ENCODE peak calls at places on chromosomes 4 and X, in four cellular contexts. One of them, this sample, is unnamed.

GRCh38 chr4:56907009-56907408 is 691 bp upstream of the REST start:
- DNase-seq in pons: no peak
- DNase-seq in naive thymus-derived CD4-positive, alpha-beta T cell: peak
- DNase-seq in GDM1: no peak
- DNase-seq in this sample: peak

GRCh38 chrX:142998447-142999208 is 27.1 kb upstream of the SPANXN4 start:
- DNase-seq in pons: no peak
- DNase-seq in naive thymus-derived CD4-positive, alpha-beta T cell: no peak
- DNase-seq in GDM1: no peak
- DNase-seq in this sample: no peak

GRCh38 chr4:3262208-3263052 is 13.5 kb downstream of the MSANTD1 start:
- DNase-seq in pons: no peak
- DNase-seq in naive thymus-derived CD4-positive, alpha-beta T cell: no peak
- DNase-seq in GDM1: no peak
- DNase-seq in this sample: no peak

GRCh38 chr4:116688536-116688935 is 396.8 kb downstream of the TRAM1L1 start:
- DNase-seq in pons: no peak
- DNase-seq in naive thymus-derived CD4-positive, alpha-beta T cell: no peak
- DNase-seq in GDM1: no peak
- DNase-seq in this sample: no peak

GRCh38 chr4:8639777-8640720 is 47.5 kb downstream of the CPZ start:
- DNase-seq in pons: no peak
- DNase-seq in naive thymus-derived CD4-positive, alpha-beta T cell: no peak
- DNase-seq in GDM1: no peak
- DNase-seq in this sample: no peak

GRCh38 chr4:60757986-60758385 is 442.1 kb upstream of the ADGRL3 start:
- DNase-seq in pons: no peak
- DNase-seq in naive thymus-derived CD4-positive, alpha-beta T cell: no peak
- DNase-seq in GDM1: no peak
- DNase-seq in this sample: no peak

GRCh38 chr4:184375027-184375426 is 99.3 kb downstream of the IRF2 start:
- DNase-seq in pons: no peak
- DNase-seq in naive thymus-derived CD4-positive, alpha-beta T cell: no peak
- DNase-seq in GDM1: no peak
- DNase-seq in this sample: no peak

GRCh38 chrX:47366051-47366722 is 4.2 kb upstream of the ZNF157 start:
- DNase-seq in pons: peak
- DNase-seq in naive thymus-derived CD4-positive, alpha-beta T cell: peak
- DNase-seq in GDM1: no peak
- DNase-seq in this sample: peak

GRCh38 chr4:1943928-1944327 is 64.8 kb downstream of the NELFA start:
- DNase-seq in pons: no peak
- DNase-seq in naive thymus-derived CD4-positive, alpha-beta T cell: no peak
- DNase-seq in GDM1: no peak
- DNase-seq in this sample: no peak

GRCh38 chr4:8689741-8690140 is 97.2 kb downstream of the CPZ start:
- DNase-seq in pons: no peak
- DNase-seq in naive thymus-derived CD4-positive, alpha-beta T cell: no peak
- DNase-seq in GDM1: no peak
- DNase-seq in this sample: peak

GRCh38 chrX:1554469-1555210 is 17.7 kb upstream of the P2RY8 start:
- DNase-seq in pons: no peak
- DNase-seq in naive thymus-derived CD4-positive, alpha-beta T cell: peak
- DNase-seq in GDM1: no peak
- DNase-seq in this sample: no peak

GRCh38 chr4:150235317-150235716 is 157.1 kb downstream of the DCLK2 start:
- DNase-seq in pons: no peak
- DNase-seq in naive thymus-derived CD4-positive, alpha-beta T cell: no peak
- DNase-seq in GDM1: no peak
- DNase-seq in this sample: no peak

GRCh38 chr4:1345905-1346780 is 865 bp upstream of the UVSSA start:
- DNase-seq in pons: no peak
- DNase-seq in naive thymus-derived CD4-positive, alpha-beta T cell: peak
- DNase-seq in GDM1: peak
- DNase-seq in this sample: peak

GRCh38 chrX:120485562-120486520 is 16.7 kb upstream of the LAMP2 start:
- DNase-seq in pons: peak
- DNase-seq in naive thymus-derived CD4-positive, alpha-beta T cell: peak
- DNase-seq in GDM1: peak
- DNase-seq in this sample: peak

GRCh38 chr4:52095374-52095773 is 44.3 kb downstream of the SPATA18 start:
- DNase-seq in pons: no peak
- DNase-seq in naive thymus-derived CD4-positive, alpha-beta T cell: no peak
- DNase-seq in GDM1: no peak
- DNase-seq in this sample: no peak

GRCh38 chr4:25835384-25835783 is 27.4 kb downstream of the SEL1L3 start:
- DNase-seq in pons: no peak
- DNase-seq in naive thymus-derived CD4-positive, alpha-beta T cell: no peak
- DNase-seq in GDM1: no peak
- DNase-seq in this sample: no peak

GRCh38 chrX:16258936-16259335 is 91.7 kb downstream of the MAGEB17 start:
- DNase-seq in pons: no peak
- DNase-seq in naive thymus-derived CD4-positive, alpha-beta T cell: no peak
- DNase-seq in GDM1: no peak
- DNase-seq in this sample: no peak

GRCh38 chr4:52572936-52573485 is 86.1 kb downstream of the USP46 start:
- DNase-seq in pons: no peak
- DNase-seq in naive thymus-derived CD4-positive, alpha-beta T cell: no peak
- DNase-seq in GDM1: no peak
- DNase-seq in this sample: no peak

GRCh38 chr4:123116412-123116811 is 194.0 kb upstream of the NUDT6 start:
- DNase-seq in pons: no peak
- DNase-seq in naive thymus-derived CD4-positive, alpha-beta T cell: no peak
- DNase-seq in GDM1: no peak
- DNase-seq in this sample: no peak